ENCODE peak calls at places on chromosomes 4 and X, in four cellular contexts. R is epithelial cell of esophagus, N is NCI-H69, W is hypothalamus. T is an unnamed sample.
A peak's percentile ranks its signal among the peaks of the same experiment; 100 is the strongest.

GRCh38 chr4:86493460-86493859 is 100.7 kb upstream of the PTPN13 start:
- DNase-seq in R (peak; percentile 40), W (no peak), N (no peak), T (no peak)

GRCh38 chrX:45824471-45824870 is 623.8 kb upstream of the DIPK2B start:
- DNase-seq in W (no peak), R (peak; percentile 97), N (peak; percentile 19), T (no peak)

GRCh38 chr4:171857302-171858005 is 44.2 kb downstream of the GALNTL6 start:
- DNase-seq in N (no peak), R (no peak), W (no peak), T (no peak)

GRCh38 chr4:9968472-9968871 is 52.8 kb downstream of the SLC2A9 start:
- DNase-seq in W (no peak), N (no peak), R (no peak), T (no peak)

GRCh38 chr4:156933633-156934258 is 37.9 kb downstream of the PDGFC start:
- DNase-seq in W (no peak), N (no peak), R (peak; percentile 99), T (no peak)

GRCh38 chr4:137361756-137362470 is 170.4 kb downstream of the PCDH18 start:
- DNase-seq in R (no peak), W (no peak), N (no peak), T (no peak)

GRCh38 chr4:2009651-2010233 is 968 bp upstream of the NELFA start:
- DNase-seq in W (peak; percentile 43), N (peak; percentile 64), R (peak; percentile 54), T (peak; percentile 23)

GRCh38 chrX:35380808-35381700 is 417.1 kb upstream of the MAGEB16 start:
- DNase-seq in N (peak; percentile 3), R (peak; percentile 46), W (no peak), T (no peak)

GRCh38 chr4:133390198-133390855 is 241.2 kb downstream of the PCDH10 start:
- DNase-seq in W (no peak), N (no peak), R (peak; percentile 71), T (no peak)

GRCh38 chr4:24032371-24032989 is 142.6 kb upstream of the PPARGC1A start:
- DNase-seq in R (peak; percentile 22), N (peak; percentile 0), W (no peak), T (no peak)

GRCh38 chr4:24515698-24516097 is 68.7 kb downstream of the DHX15 start:
- DNase-seq in R (no peak), W (no peak), N (no peak), T (no peak)

GRCh38 chr4:26458104-26458503 is 32.2 kb downstream of the CCKAR start:
- DNase-seq in R (no peak), W (no peak), N (no peak), T (no peak)

GRCh38 chr4:24971192-24971591 is 58.4 kb upstream of the CCDC149 start:
- DNase-seq in R (peak; percentile 86), W (no peak), N (peak; percentile 67), T (no peak)

GRCh38 chr4:119113033-119113655 is 22.5 kb upstream of the MYOZ2 start:
- DNase-seq in R (peak; percentile 90), N (no peak), W (no peak), T (no peak)

GRCh38 chr4:73573794-73574528 is 46.3 kb downstream of the RASSF6 start:
- DNase-seq in N (peak; percentile 85), R (peak; percentile 83), W (peak; percentile 30), T (no peak)

GRCh38 chrX:3962511-3963350 is 249.3 kb upstream of the PRKX start:
- DNase-seq in R (peak; percentile 16), W (no peak), N (peak; percentile 87), T (no peak)

GRCh38 chrX:152733261-152733975 is at the start of the genes CSAG1 and MAGEA12:
- DNase-seq in N (peak; percentile 91), W (no peak), R (no peak), T (no peak)

GRCh38 chrX:79161655-79162054 is 17.2 kb downstream of the GPR174 start:
- DNase-seq in W (no peak), R (no peak), N (no peak), T (peak; percentile 14)

GRCh38 chr4:30714408-30715031 is 5.6 kb upstream of the PCDH7 start:
- DNase-seq in W (no peak), N (peak; percentile 50), R (peak; percentile 73), T (no peak)

GRCh38 chr4:108571027-108571569 is 49.3 kb upstream of the RPL34 start:
- DNase-seq in N (peak; percentile 36), R (peak; percentile 57), W (no peak), T (no peak)

GRCh38 chr4:184114431-184114830 is 103.2 kb downstream of the ENPP6 start:
- DNase-seq in W (no peak), R (no peak), N (no peak), T (no peak)

GRCh38 chr4:40183615-40184411 is 13.0 kb upstream of the RHOH start:
- DNase-seq in R (peak; percentile 88), W (no peak), N (no peak), T (no peak)

GRCh38 chrX:150873616-150874015 is 24.9 kb downstream of the CD99L2 start:
- DNase-seq in W (no peak), N (peak; percentile 38), R (peak; percentile 70), T (no peak)

GRCh38 chr4:185589067-185589844 is 53.9 kb upstream of the PDLIM3 start:
- DNase-seq in N (no peak), W (no peak), R (no peak), T (no peak)

GRCh38 chr4:18533262-18533775 is 511.8 kb upstream of the LCORL start:
- DNase-seq in N (no peak), W (no peak), R (no peak), T (no peak)

GRCh38 chr4:20839957-20840356 is 139.7 kb downstream of the PACRGL start:
- DNase-seq in N (no peak), R (peak; percentile 87), W (no peak), T (no peak)

GRCh38 chrX:72060196-72060974 is 71.3 kb downstream of the RTL5 start:
- DNase-seq in N (peak; percentile 26), W (peak; percentile 17), R (no peak), T (no peak)

GRCh38 chr4:6777636-6778281 is 4.8 kb upstream of the KIAA0232 start:
- DNase-seq in W (no peak), R (no peak), N (no peak), T (peak; percentile 61)

GRCh38 chrX:26822448-26822847 is 606.5 kb downstream of the MAGEB5 start:
- DNase-seq in W (no peak), R (no peak), N (no peak), T (no peak)

GRCh38 chr4:14254252-14254651 is 626.7 kb upstream of the BOD1L1 start:
- DNase-seq in W (no peak), N (peak; percentile 39), R (peak; percentile 60), T (no peak)

GRCh38 chr4:171718069-171718468 is 95.1 kb upstream of the GALNTL6 start:
- DNase-seq in R (no peak), N (no peak), W (no peak), T (no peak)

GRCh38 chr4:105145913-105146285 is 777 bp upstream of the TET2 start:
- DNase-seq in W (no peak), N (peak; percentile 51), R (no peak), T (peak; percentile 48)

GRCh38 chr4:72112514-72113156 is 80.8 kb downstream of the NPFFR2 start:
- DNase-seq in N (peak; percentile 12), W (no peak), R (peak; percentile 96), T (no peak)

GRCh38 chr4:106615961-106616360 is 247.4 kb upstream of the GIMD1 start:
- DNase-seq in W (no peak), N (no peak), R (no peak), T (no peak)

GRCh38 chr4:384311-385010 is 46.8 kb downstream of the ZNF141 start:
- DNase-seq in W (no peak), N (no peak), R (no peak), T (no peak)

GRCh38 chr4:125010776-125011503 is 298.4 kb upstream of the ANKRD50 start:
- DNase-seq in R (peak; percentile 86), N (no peak), W (no peak), T (no peak)

GRCh38 chr4:107519057-107519456 is 201.0 kb downstream of the PAPSS1 start:
- DNase-seq in N (peak; percentile 24), W (no peak), R (peak; percentile 58), T (no peak)

GRCh38 chrX:45843518-45843917 is 642.8 kb upstream of the DIPK2B start:
- DNase-seq in N (peak; percentile 15), W (no peak), R (peak; percentile 27), T (no peak)

T was measured in CD8-positive, alpha-beta T cell.